ENCODE peak calls at places on chromosomes 7 and 10, in eight cellular contexts. K, W, L, H, U, N, E and O are unnamed samples. For H3K4me1, the result is how much of the 10 kb centered on the place peaks cover.

GRCh38 chr7:133409421-133409820 is 156.5 kb downstream of the EXOC4 start:
- DNase-seq in K (no peak), W (no peak), L (no peak), H (no peak), U (no peak), N (no peak), E (no peak), O (no peak)

GRCh38 chr10:88849224-88849623 is 2.4 kb downstream of the ANKRD22 start:
- DNase-seq in K (no peak), W (peak), L (no peak), H (no peak), U (no peak), N (no peak), E (no peak), O (no peak)

GRCh38 chr7:116337800-116338199 is 127.5 kb downstream of the TES start:
- DNase-seq in K (no peak), W (no peak), L (no peak), H (no peak), U (no peak), N (no peak), E (no peak), O (no peak)

GRCh38 chr7:30921951-30922401 is 10.3 kb downstream of the AQP1 start:
- DNase-seq in K (no peak), W (no peak), L (no peak), H (no peak), U (no peak), N (no peak), E (peak), O (peak)

GRCh38 chr7:13524076-13524475 is 465.4 kb downstream of the ETV1 start:
- DNase-seq in K (peak), W (no peak), L (no peak), H (no peak), U (no peak), N (no peak), E (peak), O (no peak)

GRCh38 chr7:130256716-130257115 is 9.9 kb upstream of the CPA2 start:
- DNase-seq in K (no peak), W (no peak), L (no peak), H (no peak), U (no peak), N (no peak), E (no peak), O (no peak)

GRCh38 chr7:100372694-100373093 is 593 bp upstream of the PILRA start:
- DNase-seq in K (no peak), W (no peak), L (no peak), H (no peak), U (no peak), N (no peak), E (no peak), O (no peak)

GRCh38 chr10:101441539-101442455 is 87.8 kb downstream of the BTRC start:
- DNase-seq in K (no peak), W (peak), L (no peak), H (no peak), U (peak), N (no peak), E (peak), O (no peak)

GRCh38 chr7:86629-87028 is 105.7 kb upstream of the FAM20C start:
- DNase-seq in K (no peak), W (no peak), L (no peak), H (no peak), U (no peak), N (no peak), E (no peak), O (no peak)

GRCh38 chr10:132274986-132275385 is 32.8 kb downstream of the STK32C start:
- DNase-seq in K (no peak), W (no peak), L (no peak), H (no peak), U (no peak), N (no peak), E (no peak), O (no peak)

GRCh38 chr10:42962120-42962901 is 114.6 kb upstream of the RET start:
- DNase-seq in K (no peak), W (no peak), L (no peak), H (no peak), U (no peak), N (no peak), E (no peak), O (peak)

GRCh38 chr7:80428161-80429054 is 83.5 kb downstream of the GNAT3 start:
- DNase-seq in K (peak), W (peak), L (no peak), H (no peak), U (no peak), N (no peak), E (peak), O (no peak)

GRCh38 chr10:133130602-133131001 is 29.4 kb upstream of the KNDC1 start:
- DNase-seq in K (no peak), W (no peak), L (no peak), H (no peak), U (no peak), N (no peak), E (no peak), O (no peak)

GRCh38 chr7:75727881-75728592 is 10.7 kb downstream of the HIP1 start:
- DNase-seq in K (peak), W (peak), L (no peak), H (peak), U (peak), N (peak), E (peak), O (no peak)

GRCh38 chr7:157411580-157411979 is 74.8 kb downstream of the DNAJB6 start:
- DNase-seq in K (no peak), W (no peak), L (no peak), H (peak), U (no peak), N (peak), E (no peak), O (no peak)

GRCh38 chr10:2978111-2978510 is 89.2 kb upstream of the PFKP start:
- DNase-seq in K (no peak), W (peak), L (no peak), H (no peak), U (peak), N (no peak), E (no peak), O (no peak)

GRCh38 chr10:13163859-13164258 is 2.5 kb downstream of the MCM10 start:
- DNase-seq in K (no peak), W (no peak), L (no peak), H (no peak), U (no peak), N (no peak), E (no peak), O (no peak)

GRCh38 chr10:71076473-71077142 is 135.8 kb upstream of the UNC5B start:
- DNase-seq in K (no peak), W (no peak), L (no peak), H (no peak), U (no peak), N (no peak), E (no peak), O (no peak)

GRCh38 chr7:10116511-10116910 is 857.2 kb upstream of the PHF14 start:
- DNase-seq in K (no peak), W (no peak), L (no peak), H (no peak), U (no peak), N (no peak), E (no peak), O (no peak)

GRCh38 chr7:107982918-107983389 is 20.0 kb downstream of the LAMB1 start:
- DNase-seq in K (peak), W (no peak), L (no peak), H (no peak), U (no peak), N (no peak), E (no peak), O (no peak)

GRCh38 chr7:32881074-32881982 is 10.2 kb downstream of the KBTBD2 start:
- DNase-seq in K (no peak), W (no peak), L (no peak), H (no peak), U (no peak), N (no peak), E (no peak), O (no peak)

GRCh38 chr10:122073508-122073907 is 84.5 kb downstream of the TACC2 start:
- DNase-seq in K (no peak), W (no peak), L (no peak), H (no peak), U (no peak), N (no peak), E (no peak), O (no peak)

GRCh38 chr10:74371696-74372095 is 220.7 kb downstream of the ADK start:
- DNase-seq in K (no peak), W (no peak), L (no peak), H (no peak), U (no peak), N (no peak), E (no peak), O (no peak)

GRCh38 chr7:91306266-91306665 is 42.0 kb downstream of the FZD1 start:
- DNase-seq in K (no peak), W (no peak), L (no peak), H (no peak), U (no peak), N (no peak), E (no peak), O (no peak)
- H3K4me1 ChIP-seq in K (under half), W (under half), L (under half), H (under half), U (under half), N (under half), E (under half), O (under half)

DNA sequence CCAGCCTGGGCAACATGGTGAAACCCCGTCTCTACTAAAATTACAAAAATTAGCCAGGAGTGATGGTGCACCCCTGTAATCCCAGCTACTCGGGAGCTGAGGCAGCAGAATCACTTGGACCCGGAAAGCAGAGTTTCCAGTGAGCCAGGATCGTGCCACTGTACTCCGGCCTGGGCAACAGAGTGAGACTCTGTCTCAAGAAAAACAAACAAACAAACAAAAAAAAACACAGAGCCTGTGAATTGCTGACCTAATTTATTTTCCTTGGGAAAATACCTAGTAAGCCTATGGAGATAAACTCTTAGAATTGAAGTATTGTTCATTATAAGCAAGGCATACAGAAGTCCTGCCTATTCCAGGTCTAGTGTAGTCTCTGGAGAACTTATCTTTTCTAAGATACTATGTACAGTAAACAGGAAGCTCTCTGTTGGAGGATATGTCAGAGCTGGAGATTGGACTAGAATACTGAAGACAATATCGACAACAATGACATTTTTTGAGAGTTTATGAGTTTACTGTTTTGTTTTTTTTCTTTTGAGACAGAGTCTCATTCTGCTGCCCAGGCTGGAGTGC is 14.9 kb downstream of the GTF2I start:
- DNase-seq in K (no peak), W (no peak), L (no peak), H (no peak), U (no peak), N (no peak), E (no peak), O (no peak)
- H3K27ac ChIP-seq in K (no peak), W (no peak), L (peak), H (no peak), U (no peak), N (no peak), E (peak), O (peak)

DNA sequence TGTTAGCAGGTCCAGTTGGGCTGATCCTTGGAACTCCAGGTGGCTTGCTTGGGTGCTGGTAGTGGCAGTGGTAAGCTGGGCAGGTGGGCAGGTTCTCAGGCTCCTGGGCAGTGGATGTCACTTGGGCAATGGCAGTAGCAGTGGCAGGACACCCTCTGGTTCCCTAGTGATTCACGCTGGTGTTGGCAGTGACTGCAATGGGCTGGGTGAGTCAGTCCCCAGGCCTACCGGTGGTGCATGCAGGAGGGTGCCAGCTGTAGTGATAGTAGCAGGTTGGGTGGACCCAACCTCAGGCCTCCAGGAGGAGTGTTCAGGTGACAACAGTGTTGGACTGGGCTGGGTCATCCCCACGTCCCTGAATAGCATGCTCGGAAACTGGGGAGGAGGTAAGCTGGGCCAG is 189.2 kb downstream of the ZEB1 start:
- DNase-seq in K (no peak), W (no peak), L (no peak), H (no peak), U (no peak), N (no peak), E (no peak), O (no peak)
- H3K4me3 ChIP-seq in K (no peak), W (no peak), L (no peak), H (no peak), U (no peak), N (no peak), E (no peak), O (no peak)

DNA sequence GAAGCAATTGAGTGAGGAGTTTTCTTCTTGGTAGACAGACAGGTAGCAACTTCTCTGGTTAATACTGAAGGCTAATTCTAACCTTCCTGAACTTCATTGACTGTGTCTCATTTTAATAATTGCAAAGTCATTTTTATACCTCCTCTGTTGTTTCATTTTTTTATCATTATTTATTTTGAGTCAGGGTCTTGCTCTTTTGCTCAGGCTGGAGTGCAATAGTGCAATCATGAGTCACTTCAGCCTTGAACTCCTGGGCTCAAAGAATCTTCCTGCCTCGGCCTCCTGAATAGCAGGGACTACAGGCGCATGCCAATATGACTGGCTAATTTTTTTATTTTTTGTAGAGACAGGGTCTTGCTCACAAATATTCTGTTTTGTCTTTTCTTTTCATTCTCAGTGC is 45.4 kb downstream of the APBB1IP start:
- DNase-seq in K (no peak), W (no peak), L (no peak), H (no peak), U (no peak), N (no peak), E (no peak), O (no peak)
- H3K4me1 ChIP-seq in K (under half), W (under half), L (under half), H (half or more), U (half or more), N (half or more), E (under half), O (under half)

DNA sequence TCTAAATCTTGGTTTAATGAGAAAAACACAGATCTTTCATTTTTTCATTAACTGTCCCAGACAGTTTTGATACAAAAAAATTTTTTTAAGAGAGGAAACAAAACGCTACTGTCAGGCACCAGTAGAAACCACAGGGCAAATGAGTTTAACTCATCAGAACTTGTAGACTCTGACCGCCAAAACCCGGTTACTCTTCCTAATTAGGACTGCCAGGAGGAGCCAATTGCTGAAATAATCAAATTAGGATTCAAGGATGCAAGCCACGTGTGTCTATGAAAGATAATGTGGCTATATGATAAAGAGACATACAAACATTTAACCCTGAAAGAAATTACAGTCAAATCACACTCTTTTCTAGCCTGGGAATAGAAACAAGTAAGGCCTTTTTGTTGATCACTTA is 154.4 kb downstream of the DGKI start:
- DNase-seq in K (no peak), W (no peak), L (no peak), H (no peak), U (no peak), N (no peak), E (no peak), O (no peak)
- H3K27ac ChIP-seq in K (no peak), W (no peak), L (no peak), H (no peak), U (no peak), N (no peak), E (no peak), O (no peak)

GRCh38 chr7:155210386-155210785 is 87.3 kb upstream of the INSIG1 start:
- DNase-seq in K (no peak), W (peak), L (no peak), H (no peak), U (peak), N (no peak), E (no peak), O (no peak)
- H3K4me3 ChIP-seq in K (no peak), W (no peak), L (no peak), H (no peak), U (no peak), N (no peak), E (no peak), O (no peak)

GRCh38 chr7:105304040-105304895 is 84.5 kb downstream of the SRPK2 start:
- DNase-seq in K (peak), W (peak), L (no peak), H (no peak), U (no peak), N (no peak), E (no peak), O (no peak)

GRCh38 chr7:105309235-105310156 is 79.2 kb downstream of the SRPK2 start:
- DNase-seq in K (no peak), W (no peak), L (no peak), H (no peak), U (no peak), N (no peak), E (no peak), O (no peak)

GRCh38 chr7:105306160-105306784 is 82.4 kb downstream of the SRPK2 start:
- DNase-seq in K (peak), W (no peak), L (no peak), H (no peak), U (no peak), N (no peak), E (no peak), O (no peak)

GRCh38 chr7:105307163-105307672 is 81.5 kb downstream of the SRPK2 start:
- DNase-seq in K (no peak), W (no peak), L (no peak), H (no peak), U (no peak), N (no peak), E (no peak), O (no peak)

GRCh38 chr7:105305633-105306032 is 83.1 kb downstream of the SRPK2 start:
- DNase-seq in K (no peak), W (no peak), L (no peak), H (no peak), U (no peak), N (no peak), E (no peak), O (no peak)
- H3K4me1 ChIP-seq in K (under half), W (under half), L (under half), H (under half), U (under half), N (under half), E (under half), O (under half)